ENCODE peak calls at places on chromosome 3, in seven cellular contexts. V, P, W, S, F, M and K are unnamed samples.

GRCh38 chr3:157669403-157669802 is 166.2 kb upstream of the VEPH1 start:
- DNase-seq in F (no peak), S (no peak), W (no peak), M (no peak), V (no peak), P (no peak), K (no peak)

GRCh38 chr3:115876860-115877646 is 253.7 kb downstream of the GAP43 start:
- DNase-seq in P (no peak), S (no peak), M (no peak), W (no peak), F (no peak), V (no peak), K (no peak)

GRCh38 chr3:16239776-16240175 is 25.0 kb downstream of the DPH3 start:
- DNase-seq in S (no peak), P (no peak), M (no peak), F (no peak), V (no peak), W (no peak), K (no peak)

GRCh38 chr3:80682235-80682634 is 914.4 kb upstream of the ROBO1 start:
- DNase-seq in F (no peak), P (no peak), M (no peak), V (no peak), W (no peak), S (no peak), K (no peak)

GRCh38 chr3:21644268-21644667 is 106.7 kb downstream of the ZNF385D start:
- DNase-seq in S (no peak), V (no peak), W (no peak), M (no peak), F (no peak), P (no peak), K (no peak)

GRCh38 chr3:9088431-9089353 is 125.4 kb upstream of the RAD18 start:
- DNase-seq in S (no peak), W (no peak), V (peak; percentile 79), M (no peak), P (no peak), F (no peak), K (peak; percentile 65)

GRCh38 chr3:194107126-194107525 is 28.8 kb upstream of the HES1 start:
- DNase-seq in V (no peak), P (no peak), S (no peak), M (no peak), F (no peak), W (no peak), K (no peak)

GRCh38 chr3:100802126-100802525 is 92.8 kb downstream of the TFG start:
- DNase-seq in S (no peak), V (no peak), M (no peak), W (no peak), F (no peak), P (no peak), K (no peak)

GRCh38 chr3:139378587-139378986 is 10.9 kb downstream of the COPB2 start:
- DNase-seq in M (no peak), F (no peak), S (no peak), P (peak; percentile 22), V (no peak), W (no peak), K (no peak)

GRCh38 chr3:147415819-147416218 is 6.7 kb downstream of the ZIC1 start:
- DNase-seq in F (no peak), W (no peak), M (no peak), S (no peak), V (no peak), P (no peak), K (no peak)

GRCh38 chr3:147415337-147415736 is 6.2 kb downstream of the ZIC1 start:
- DNase-seq in W (no peak), P (no peak), M (no peak), V (no peak), S (no peak), F (no peak), K (no peak)

GRCh38 chr3:147412917-147413711 is 3.9 kb downstream of the ZIC1 start:
- DNase-seq in V (no peak), S (no peak), F (no peak), W (no peak), P (no peak), M (no peak), K (no peak)

GRCh38 chr3:147413712-147414325 is 4.7 kb downstream of the ZIC1 start:
- DNase-seq in P (no peak), V (no peak), F (no peak), S (no peak), M (no peak), W (no peak), K (no peak)

GRCh38 chr3:147414369-147415135 is 5.4 kb downstream of the ZIC1 start:
- DNase-seq in M (no peak), S (no peak), P (no peak), V (no peak), F (no peak), W (no peak), K (no peak)
- H3K9me3 ChIP-seq in M (no peaks in the 10 kb centered on the region), S (no peaks in the 10 kb centered on the region), P (no peaks in the 10 kb centered on the region), V (no peaks in the 10 kb centered on the region), F (peaks cover 28% of the 10 kb centered on the region), W (peaks cover 24% of the 10 kb centered on the region), K (peaks cover 2% of the 10 kb centered on the region)

GRCh38 chr3:71130516-71131384 is 452.8 kb downstream of the FOXP1 start:
- DNase-seq in S (peak; percentile 47), M (peak; percentile 84), W (peak; percentile 57), V (peak; percentile 63), P (no peak), F (peak; percentile 85), K (peak; percentile 82)
- H3K4me3 ChIP-seq in S (peak overlapping the region; percentile 63), M (peak overlapping the region; percentile 85), W (peak overlapping the region; percentile 56), V (peak overlapping the region; percentile 33), P (peak overlapping the region; percentile 42), F (peak overlapping the region; percentile 43), K (peak overlapping the region; percentile 74)

GRCh38 chr3:129310111-129310601 is 31.5 kb downstream of the HMCES start:
- DNase-seq in V (no peak), M (no peak), F (no peak), P (no peak), W (no peak), S (no peak), K (no peak)
- H3K4me1 ChIP-seq in V (peaks cover 19% of the 10 kb centered on the region), M (peaks cover 24% of the 10 kb centered on the region), F (peaks cover 27% of the 10 kb centered on the region), P (peaks cover 14% of the 10 kb centered on the region), W (no peaks in the 10 kb centered on the region), S (peaks cover 8% of the 10 kb centered on the region), K (no peaks in the 10 kb centered on the region)

GRCh38 chr3:26193558-26193957 is 403.7 kb downstream of the OXSM start:
- DNase-seq in S (no peak), W (no peak), P (no peak), F (no peak), M (no peak), V (no peak), K (no peak)
- H3K9me3 ChIP-seq in S (no peaks in the 10 kb centered on the region), W (peaks cover 13% of the 10 kb centered on the region), P (no peaks in the 10 kb centered on the region), F (peaks cover 16% of the 10 kb centered on the region), M (no peaks in the 10 kb centered on the region), V (peaks cover 3% of the 10 kb centered on the region), K (no peaks in the 10 kb centered on the region)

DNA sequence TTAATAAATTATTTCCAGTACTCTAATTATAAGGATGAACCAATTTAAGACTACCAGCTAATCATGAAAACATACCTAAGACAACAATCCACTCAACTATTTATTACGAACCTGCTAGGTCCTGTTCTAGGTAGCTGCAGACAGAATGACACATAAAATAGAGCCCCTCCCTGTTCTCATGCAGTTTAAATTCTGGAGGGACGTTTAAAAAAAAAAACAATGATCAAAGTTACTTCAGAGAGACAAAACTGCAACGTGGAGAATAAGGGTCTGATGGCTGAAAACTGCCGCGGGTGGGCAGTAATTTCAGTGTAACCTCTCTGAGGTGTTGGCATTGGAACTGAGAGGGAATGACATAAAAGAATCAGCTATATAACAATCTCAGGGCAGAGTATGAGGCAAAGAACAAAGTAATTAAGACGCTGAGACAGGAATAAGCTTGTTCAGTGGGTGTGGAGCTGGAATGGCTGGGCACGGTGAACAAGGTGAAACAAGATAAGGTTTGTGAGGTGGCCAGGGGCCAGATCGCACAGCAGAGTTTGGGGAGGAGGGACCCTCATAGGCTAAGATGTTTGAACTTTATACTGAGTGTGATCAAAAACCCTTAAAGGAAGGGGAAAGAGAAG is 19.5 kb downstream of the TBL1XR1 start:
- DNase-seq in S (no peak), W (no peak), P (no peak), F (no peak), V (no peak), M (no peak), K (no peak)
- H3K4me3 ChIP-seq in S (no peak overlapping the region), W (no peak overlapping the region), P (no peak overlapping the region), F (no peak overlapping the region), V (no peak overlapping the region), M (no peak overlapping the region), K (no peak overlapping the region)